ENCODE peak calls at places on chromosome 10, in six cellular contexts. One of them, this sample, is unnamed.

GRCh38 chr10:51321968-51322367 is 247.7 kb downstream of the PRKG1 start:
- DNase-seq in A549: no peak
- DNase-seq in IMR-90: peak; percentile 57
- DNase-seq in ascending aorta: no peak
- DNase-seq in brain microvascular endothelial cell: no peak
- DNase-seq in endothelial cell of umbilical vein: no peak
- DNase-seq in this sample: no peak

GRCh38 chr10:43292745-43293676 is 26.1 kb upstream of the RASGEF1A start:
- DNase-seq in A549: peak; percentile 64
- DNase-seq in brain microvascular endothelial cell: peak; percentile 49
- DNase-seq in IMR-90: peak; percentile 41
- DNase-seq in ascending aorta: no peak
- DNase-seq in endothelial cell of umbilical vein: peak; percentile 47
- DNase-seq in this sample: no peak

GRCh38 chr10:15742831-15743230 is 23.1 kb upstream of the ITGA8 start:
- DNase-seq in A549: no peak
- DNase-seq in ascending aorta: no peak
- DNase-seq in IMR-90: no peak
- DNase-seq in brain microvascular endothelial cell: peak; percentile 7
- DNase-seq in endothelial cell of umbilical vein: no peak
- DNase-seq in this sample: no peak

GRCh38 chr10:11403116-11403515 is 208.3 kb downstream of the USP6NL start:
- DNase-seq in ascending aorta: no peak
- DNase-seq in A549: no peak
- DNase-seq in brain microvascular endothelial cell: no peak
- DNase-seq in IMR-90: no peak
- DNase-seq in endothelial cell of umbilical vein: no peak
- DNase-seq in this sample: no peak

GRCh38 chr10:122122493-122122892 is 133.5 kb downstream of the TACC2 start:
- DNase-seq in ascending aorta: no peak
- DNase-seq in A549: no peak
- DNase-seq in brain microvascular endothelial cell: no peak
- DNase-seq in IMR-90: no peak
- DNase-seq in endothelial cell of umbilical vein: no peak
- DNase-seq in this sample: no peak

GRCh38 chr10:63521389-63522128 is at the start of gene REEP3:
- DNase-seq in endothelial cell of umbilical vein: peak; percentile 80
- DNase-seq in brain microvascular endothelial cell: peak; percentile 36
- DNase-seq in ascending aorta: no peak
- DNase-seq in IMR-90: peak; percentile 75
- DNase-seq in A549: peak; percentile 56
- DNase-seq in this sample: no peak

GRCh38 chr10:3481496-3481895 is 303.5 kb downstream of the KLF6 start:
- DNase-seq in A549: no peak
- DNase-seq in IMR-90: no peak
- DNase-seq in brain microvascular endothelial cell: no peak
- DNase-seq in ascending aorta: no peak
- DNase-seq in endothelial cell of umbilical vein: no peak
- DNase-seq in this sample: no peak

GRCh38 chr10:63217120-63217605 is 84.0 kb downstream of the NRBF2 start:
- DNase-seq in brain microvascular endothelial cell: peak; percentile 43
- DNase-seq in IMR-90: peak; percentile 77
- DNase-seq in A549: peak; percentile 39
- DNase-seq in ascending aorta: no peak
- DNase-seq in endothelial cell of umbilical vein: peak; percentile 74
- DNase-seq in this sample: no peak

GRCh38 chr10:14092749-14093148 is 238.0 kb downstream of the FRMD4A start:
- DNase-seq in A549: no peak
- DNase-seq in endothelial cell of umbilical vein: no peak
- DNase-seq in ascending aorta: no peak
- DNase-seq in brain microvascular endothelial cell: no peak
- DNase-seq in IMR-90: no peak
- DNase-seq in this sample: no peak

GRCh38 chr10:4981722-4982471 is 18.7 kb downstream of the AKR1C1 start:
- DNase-seq in A549: no peak
- DNase-seq in brain microvascular endothelial cell: no peak
- DNase-seq in IMR-90: peak; percentile 37
- DNase-seq in endothelial cell of umbilical vein: peak; percentile 62
- DNase-seq in ascending aorta: no peak
- DNase-seq in this sample: no peak

GRCh38 chr10:11875499-11876281 is 52.5 kb downstream of the PROSER2 start:
- DNase-seq in endothelial cell of umbilical vein: peak; percentile 48
- DNase-seq in IMR-90: peak; percentile 87
- DNase-seq in ascending aorta: no peak
- DNase-seq in A549: peak; percentile 98
- DNase-seq in brain microvascular endothelial cell: peak; percentile 79
- DNase-seq in this sample: peak; percentile 9

GRCh38 chr10:121880842-121881423 is 46.9 kb downstream of the ATE1 start:
- DNase-seq in endothelial cell of umbilical vein: peak; percentile 2
- DNase-seq in brain microvascular endothelial cell: no peak
- DNase-seq in IMR-90: no peak
- DNase-seq in ascending aorta: no peak
- DNase-seq in A549: no peak
- DNase-seq in this sample: no peak

GRCh38 chr10:5361966-5362365 is 2.8 kb upstream of the UCN3 start:
- DNase-seq in IMR-90: no peak
- DNase-seq in brain microvascular endothelial cell: no peak
- DNase-seq in A549: no peak
- DNase-seq in endothelial cell of umbilical vein: no peak
- DNase-seq in ascending aorta: no peak
- DNase-seq in this sample: no peak

GRCh38 chr10:108132303-108132702 is 967.8 kb upstream of the SORCS1 start:
- DNase-seq in ascending aorta: no peak
- DNase-seq in endothelial cell of umbilical vein: no peak
- DNase-seq in A549: no peak
- DNase-seq in IMR-90: no peak
- DNase-seq in brain microvascular endothelial cell: no peak
- DNase-seq in this sample: no peak

GRCh38 chr10:47438857-47439474 is 44.9 kb downstream of the ANXA8 start:
- DNase-seq in A549: peak; percentile 65
- DNase-seq in IMR-90: peak; percentile 74
- DNase-seq in endothelial cell of umbilical vein: peak; percentile 45
- DNase-seq in brain microvascular endothelial cell: peak; percentile 83
- DNase-seq in ascending aorta: no peak
- DNase-seq in this sample: no peak

GRCh38 chr10:110005716-110006115 is 2.1 kb upstream of the ADD3 start:
- DNase-seq in ascending aorta: no peak
- DNase-seq in brain microvascular endothelial cell: peak; percentile 40
- DNase-seq in IMR-90: peak; percentile 88
- DNase-seq in A549: no peak
- DNase-seq in endothelial cell of umbilical vein: no peak
- DNase-seq in this sample: no peak
- H3K27ac ChIP-seq in ascending aorta: peak overlapping the region; percentile 94
- H3K27ac ChIP-seq in brain microvascular endothelial cell: peak overlapping the region; percentile 95
- H3K27ac ChIP-seq in IMR-90: peak overlapping the region; percentile 58
- H3K27ac ChIP-seq in A549: no peak overlapping the region
- H3K27ac ChIP-seq in endothelial cell of umbilical vein: no peak overlapping the region
- H3K27ac ChIP-seq in this sample: peak overlapping the region; percentile 98

DNA sequence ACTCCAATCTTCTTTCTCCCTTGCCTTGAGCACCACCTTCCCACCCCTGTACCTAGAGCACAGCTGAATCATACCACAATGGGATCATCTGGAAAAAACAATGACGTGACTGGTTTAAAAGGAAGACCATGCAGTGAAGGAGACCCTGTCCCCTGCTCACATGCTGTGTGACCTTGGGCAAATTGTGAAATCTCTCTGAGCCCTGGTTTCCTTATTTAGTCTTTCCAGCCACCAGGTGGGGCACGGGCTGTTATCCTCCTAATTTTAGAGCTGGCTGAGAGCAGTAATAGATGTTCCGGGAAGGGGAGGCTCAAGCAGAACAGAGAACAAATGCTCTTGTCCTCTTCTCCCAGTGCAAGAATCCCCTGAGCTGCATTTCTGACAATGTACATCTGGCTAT is 198.3 kb downstream of the RPS24 start:
- DNase-seq in IMR-90: no peak
- DNase-seq in ascending aorta: no peak
- DNase-seq in endothelial cell of umbilical vein: no peak
- DNase-seq in A549: no peak
- DNase-seq in brain microvascular endothelial cell: no peak
- DNase-seq in this sample: no peak
- TF ChIP-seq CTCF in IMR-90: peak; percentile 39
- TF ChIP-seq CTCF in ascending aorta: no peak
- TF ChIP-seq CTCF in endothelial cell of umbilical vein: no peak
- TF ChIP-seq CTCF in A549: peak; percentile 24
- TF ChIP-seq CTCF in brain microvascular endothelial cell: peak; percentile 46
- TF ChIP-seq CTCF in this sample: peak; percentile 11

GRCh38 chr10:92657024-92657423 is 32.7 kb upstream of the HHEX start:
- DNase-seq in A549: no peak
- DNase-seq in ascending aorta: no peak
- DNase-seq in brain microvascular endothelial cell: no peak
- DNase-seq in IMR-90: peak; percentile 41
- DNase-seq in endothelial cell of umbilical vein: no peak
- DNase-seq in this sample: no peak

GRCh38 chr10:92656266-92656961 is 33.3 kb upstream of the HHEX start:
- DNase-seq in ascending aorta: no peak
- DNase-seq in endothelial cell of umbilical vein: no peak
- DNase-seq in IMR-90: no peak
- DNase-seq in A549: no peak
- DNase-seq in brain microvascular endothelial cell: no peak
- DNase-seq in this sample: no peak

DNA sequence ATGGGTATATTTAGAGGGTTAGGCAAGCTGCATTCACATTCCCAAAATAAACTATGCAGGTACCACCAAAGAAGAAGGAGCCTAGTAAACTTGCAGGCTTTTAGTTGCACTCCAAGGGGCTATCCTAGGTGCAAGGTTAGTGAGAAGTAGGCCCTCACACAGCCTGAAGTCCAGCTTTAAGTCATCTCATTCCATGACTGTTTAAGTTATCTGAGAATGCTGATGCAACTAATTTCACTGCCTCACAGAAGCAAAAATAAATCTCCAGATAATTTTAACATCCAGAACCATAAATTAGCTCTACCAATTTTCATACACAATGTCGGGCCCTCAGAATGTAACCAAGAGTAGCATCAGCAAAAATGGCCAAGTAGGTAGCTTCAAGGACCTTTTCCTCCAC is 34.3 kb upstream of the HHEX start:
- DNase-seq in endothelial cell of umbilical vein: no peak
- DNase-seq in brain microvascular endothelial cell: no peak
- DNase-seq in ascending aorta: no peak
- DNase-seq in A549: no peak
- DNase-seq in IMR-90: peak; percentile 38
- DNase-seq in this sample: no peak
- H3K27ac ChIP-seq in endothelial cell of umbilical vein: no peak overlapping the region
- H3K27ac ChIP-seq in brain microvascular endothelial cell: no peak overlapping the region
- H3K27ac ChIP-seq in ascending aorta: no peak overlapping the region
- H3K27ac ChIP-seq in A549: no peak overlapping the region
- H3K27ac ChIP-seq in IMR-90: peak overlapping the region; percentile 70
- H3K27ac ChIP-seq in this sample: no peak overlapping the region

DNA sequence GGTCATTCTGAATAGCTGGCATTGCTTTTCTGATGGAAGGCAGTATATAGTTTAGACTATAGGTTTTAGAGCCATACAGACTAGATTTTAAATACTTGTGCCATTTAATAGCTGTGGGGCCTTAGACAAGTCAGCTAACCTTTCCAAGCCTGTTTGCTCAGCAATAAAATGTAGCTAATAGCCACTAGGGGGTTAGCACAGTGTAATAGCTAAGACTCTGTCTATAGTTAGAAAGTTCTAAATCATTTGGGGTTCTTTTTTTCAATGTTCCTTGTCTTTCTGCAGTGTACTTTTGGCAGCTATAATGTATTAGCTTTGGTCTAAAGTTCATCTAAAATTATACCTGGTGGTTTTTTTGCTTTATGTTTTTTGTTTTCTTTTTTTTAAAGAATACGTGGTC is 7.5 kb upstream of the KIFBP start:
- DNase-seq in brain microvascular endothelial cell: no peak
- DNase-seq in ascending aorta: no peak
- DNase-seq in endothelial cell of umbilical vein: no peak
- DNase-seq in IMR-90: no peak
- DNase-seq in A549: peak; percentile 33
- DNase-seq in this sample: no peak
- TF ChIP-seq CTCF in brain microvascular endothelial cell: peak; percentile 44
- TF ChIP-seq CTCF in ascending aorta: no peak
- TF ChIP-seq CTCF in endothelial cell of umbilical vein: peak; percentile 17
- TF ChIP-seq CTCF in IMR-90: peak; percentile 13
- TF ChIP-seq CTCF in A549: peak; percentile 22
- TF ChIP-seq CTCF in this sample: no peak